ENCODE peak calls at places on chromosome 20, in four cellular contexts. G is Panc1, F is HCT116, A is PC-9. D is an unnamed sample.

GRCh38 chr20:54134445-54135220 is 39.2 kb downstream of the CYP24A1 start:
- DNase-seq in F (peak; percentile 76), A (peak; percentile 93), G (no peak), D (no peak)

GRCh38 chr20:58714923-58715708 is 22.5 kb downstream of the NPEPL1 start:
- DNase-seq in G (no peak), F (no peak), A (no peak), D (no peak)

GRCh38 chr20:64161595-64162238 is 2.5 kb upstream of the MYT1 start:
- DNase-seq in A (no peak), F (no peak), G (no peak), D (no peak)

GRCh38 chr20:35901678-35902544 is 52.4 kb downstream of the SCAND1 start:
- DNase-seq in F (peak; percentile 23), G (peak; percentile 60), A (peak; percentile 63), D (no peak)

GRCh38 chr20:38935285-38935684 is 9.1 kb downstream of the FAM83D start:
- DNase-seq in G (peak; percentile 22), F (no peak), A (peak; percentile 44), D (no peak)

GRCh38 chr20:6811262-6811661 is 43.8 kb downstream of the BMP2 start:
- DNase-seq in A (no peak), G (no peak), F (no peak), D (no peak)

GRCh38 chr20:18625907-18626655 is 38.2 kb downstream of the DTD1 start:
- DNase-seq in G (no peak), A (no peak), F (no peak), D (no peak)

GRCh38 chr20:48823960-48824497 is 3.8 kb downstream of the PREX1 start:
- DNase-seq in F (no peak), G (no peak), A (peak; percentile 54), D (no peak)

GRCh38 chr20:61391812-61392520 is 139.9 kb downstream of the CDH4 start:
- DNase-seq in G (no peak), A (no peak), F (no peak), D (no peak)

GRCh38 chr20:48767269-48767960 is 60.4 kb downstream of the PREX1 start:
- DNase-seq in F (no peak), G (no peak), A (no peak), D (no peak)

GRCh38 chr20:13819885-13820645 is 35.2 kb downstream of the NDUFAF5 start:
- DNase-seq in A (peak; percentile 74), F (peak; percentile 42), G (peak; percentile 30), D (no peak)

GRCh38 chr20:1806456-1806855 is 88.8 kb upstream of the SIRPA start:
- DNase-seq in A (no peak), F (no peak), G (no peak), D (no peak)

GRCh38 chr20:39885975-39886649 is 802.9 kb downstream of the MAFB start:
- DNase-seq in F (no peak), G (peak; percentile 17), A (peak; percentile 64), D (no peak)

GRCh38 chr20:22531756-22532155 is 52.6 kb downstream of the FOXA2 start:
- DNase-seq in F (no peak), G (no peak), A (no peak), D (no peak)

GRCh38 chr20:4519530-4519929 is 202.2 kb upstream of the PRND start:
- DNase-seq in A (no peak), G (no peak), F (no peak), D (no peak)

GRCh38 chr20:38126146-38126912 is 38.7 kb downstream of the TGM2 start:
- DNase-seq in A (peak; percentile 88), G (no peak), F (no peak), D (no peak)

GRCh38 chr20:910840-911770 is 5.0 kb downstream of the ANGPT4 start:
- DNase-seq in F (no peak), G (no peak), A (no peak), D (peak; percentile 23)

GRCh38 chr20:2151805-2152727 is 50.4 kb downstream of the STK35 start:
- DNase-seq in G (no peak), A (peak; percentile 63), F (no peak), D (peak; percentile 24)

GRCh38 chr20:51560042-51560441 is 17.5 kb upstream of the NFATC2 start:
- DNase-seq in A (no peak), F (no peak), G (no peak), D (no peak)

GRCh38 chr20:62953839-62954703 is 1.6 kb downstream of the SLC17A9 start:
- DNase-seq in F (no peak), G (no peak), A (no peak), D (peak; percentile 73)
- H3K4me3 ChIP-seq in F (peak overlapping the region; percentile 62), G (no peak overlapping the region), A (no peak overlapping the region), D (peak overlapping the region; percentile 58)

DNA sequence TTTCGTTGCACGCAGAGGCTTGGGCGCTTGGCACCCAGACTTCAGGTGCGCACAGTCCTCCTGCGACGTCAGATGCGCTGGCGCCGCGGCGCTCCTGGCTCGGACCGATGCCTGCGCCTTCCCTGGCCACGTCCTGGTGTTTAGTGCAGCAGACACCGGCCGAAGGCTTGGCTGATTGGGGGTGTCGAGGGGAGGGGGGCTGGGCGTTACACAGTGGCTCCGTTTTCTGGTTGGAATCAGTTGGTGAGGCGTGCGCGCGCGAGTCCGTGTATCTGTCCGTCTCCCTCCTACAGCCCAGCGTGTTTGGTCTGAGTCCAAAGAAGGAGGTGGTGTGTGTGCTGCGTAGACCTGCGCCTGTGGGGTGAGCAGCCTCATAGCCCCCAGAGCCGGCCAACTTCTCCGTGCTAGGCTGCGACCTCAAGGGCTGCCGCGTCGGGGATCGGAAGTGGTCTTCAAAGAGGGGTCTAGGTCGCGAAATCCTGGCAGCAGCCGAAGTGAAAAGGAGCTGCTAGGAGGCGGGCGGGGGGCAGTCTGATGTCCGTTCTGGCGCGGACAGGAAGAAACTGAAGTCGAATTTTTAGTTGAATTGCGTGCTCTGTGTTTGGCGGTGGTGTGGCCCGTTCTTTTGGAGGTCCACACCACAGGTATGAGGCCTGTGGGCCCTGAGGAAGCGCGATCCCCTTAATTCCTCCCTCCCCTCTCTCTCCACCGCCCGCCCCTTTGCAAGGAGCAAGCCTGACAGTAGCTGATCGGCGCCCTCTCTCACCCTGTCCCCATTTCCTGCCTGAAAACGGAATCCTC is 1.6 kb downstream of the SYNDIG1 start:
- DNase-seq in G (no peak), A (no peak), F (no peak), D (no peak)
- H3K27ac ChIP-seq in G (no peak overlapping the region), A (no peak overlapping the region), F (no peak overlapping the region), D (no peak overlapping the region)

GRCh38 chr20:5657873-5658200 is 92.4 kb upstream of the SHLD1 start:
- DNase-seq in A (no peak), G (no peak), F (no peak), D (no peak)
- H3K4me3 ChIP-seq in A (no peak overlapping the region), G (peak overlapping the region; percentile 26), F (no peak overlapping the region), D (no peak overlapping the region)

GRCh38 chr20:44142416-44142815 is 44.6 kb downstream of the JPH2 start:
- DNase-seq in F (no peak), G (no peak), A (no peak), D (no peak)
- H3K27ac ChIP-seq in F (no peak overlapping the region), G (no peak overlapping the region), A (no peak overlapping the region), D (no peak overlapping the region)

D was measured in Peyer's patch.